ENCODE peak calls at places on chromosomes 12 and 14, in eight cellular contexts. B, E, I, H, T, F, L and C are unnamed samples.
A peak's percentile ranks its signal among the peaks of the same experiment; 100 is the strongest.

GRCh38 chr14:61196792-61197191 is 84.3 kb downstream of the TMEM30B start:
- DNase-seq in B (no peak), E (no peak), I (no peak), H (no peak), T (no peak), F (no peak), L (peak; percentile 33), C (no peak)

GRCh38 chr14:68510201-68510600 is 282.7 kb downstream of the ZFP36L1 start:
- DNase-seq in B (peak; percentile 88), E (no peak), I (no peak), H (no peak), T (no peak), F (no peak), L (no peak), C (no peak)

GRCh38 chr12:28830491-28830890 is 318.6 kb upstream of the FAR2 start:
- DNase-seq in B (no peak), E (no peak), I (no peak), H (no peak), T (no peak), F (peak; percentile 70), L (no peak), C (no peak)

GRCh38 chr14:91417983-91418386 is 365 bp upstream of the CCDC88C start:
- DNase-seq in B (no peak), E (peak; percentile 82), I (peak; percentile 91), H (peak; percentile 54), T (no peak), F (peak; percentile 81), L (peak; percentile 62), C (no peak)

GRCh38 chr12:115398311-115398781 is 714.4 kb upstream of the TBX3 start:
- DNase-seq in B (no peak), E (no peak), I (no peak), H (no peak), T (no peak), F (peak; percentile 83), L (peak; percentile 25), C (no peak)

GRCh38 chr14:71538949-71539659 is 393.1 kb upstream of the RGS6 start:
- DNase-seq in B (no peak), E (no peak), I (no peak), H (no peak), T (no peak), F (no peak), L (no peak), C (no peak)

GRCh38 chr12:124548854-124549378 is 18.5 kb downstream of the NCOR2 start:
- DNase-seq in B (peak; percentile 66), E (no peak), I (no peak), H (no peak), T (peak; percentile 46), F (no peak), L (no peak), C (peak; percentile 70)

GRCh38 chr12:46332260-46332659 is 40.3 kb downstream of the SLC38A2 start:
- DNase-seq in B (no peak), E (no peak), I (no peak), H (no peak), T (no peak), F (no peak), L (peak; percentile 73), C (no peak)

GRCh38 chr14:54627718-54628345 is 60.9 kb downstream of the SAMD4A start:
- DNase-seq in B (peak; percentile 41), E (peak; percentile 56), I (no peak), H (no peak), T (no peak), F (no peak), L (no peak), C (no peak)